ENCODE peak calls at places on chromosome 4, in four cellular contexts. G is GM04504; P is stimulated activated CD4-positive, alpha-beta T cell treated with anti-CD3 and anti-CD28 coated beads, Interleukin-4, amount 100 ng/mL, for 4 hours; Z is HTR-8/SVneo. I is an unnamed sample.

GRCh38 chr4:123168812-123169211 is 227.8 kb upstream of the SPRY1 start:
- DNase-seq in P (no peak), Z (no peak), G (no peak), I (no peak)

GRCh38 chr4:88938138-88938537 is 118.8 kb downstream of the FAM13A start:
- DNase-seq in P (no peak), Z (peak), G (peak), I (no peak)

GRCh38 chr4:120769227-120769626 is 153.3 kb downstream of the PRDM5 start:
- DNase-seq in P (no peak), G (peak), Z (peak), I (no peak)

GRCh38 chr4:118400362-118400761 is 47.6 kb upstream of the PRSS12 start:
- DNase-seq in G (no peak), Z (no peak), P (no peak), I (no peak)

GRCh38 chr4:143586080-143586479 is 72.6 kb downstream of the SMARCA5 start:
- DNase-seq in G (no peak), Z (peak), P (no peak), I (no peak)

GRCh38 chr4:83011779-83012630 is 1.4 kb upstream of the LIN54 start:
- DNase-seq in G (no peak), Z (no peak), P (no peak), I (no peak)

GRCh38 chr4:8201341-8201781 is 2.3 kb downstream of the SH3TC1 start:
- DNase-seq in G (no peak), Z (no peak), P (peak), I (no peak)

GRCh38 chr4:58849026-58849425 is 1738.8 kb upstream of the IGFBP7 start:
- DNase-seq in Z (no peak), G (no peak), P (no peak), I (no peak)

GRCh38 chr4:19438228-19438627 is 813.5 kb upstream of the SLIT2 start:
- DNase-seq in P (no peak), G (no peak), Z (no peak), I (no peak)

GRCh38 chr4:183343730-183344129 is 21.5 kb upstream of the CLDN24 start:
- DNase-seq in P (no peak), Z (no peak), G (no peak), I (no peak)

GRCh38 chr4:174358823-174359222 is 75.1 kb downstream of the CEP44 start:
- DNase-seq in G (peak), Z (peak), P (no peak), I (no peak)

GRCh38 chr4:169621754-169622481 is 1.5 kb downstream of the CLCN3 start:
- DNase-seq in G (no peak), P (no peak), Z (peak), I (peak)

I was measured in immature natural killer cell.